ENCODE peak calls at places on chromosomes 2 and 18, in eight cellular contexts. B is sciatic nerve; C is AG09319; U is anterior cingulate cortex; E is activated naive CD8-positive, alpha-beta T cell treated with anti-CD3 and anti-CD28 coated beads, Interleukin-2, amount 50 U/mL, for 16 hours; R is activated CD8-positive, alpha-beta memory T cell treated with anti-CD3 and anti-CD28 coated beads, Interleukin-2, amount 10 ng/mL, durations not matched to agents 7 days and 5 days; J is hypothalamus; L is GF-D8. N is an unnamed sample.

GRCh38 chr2:70247364-70248144 is 874 bp downstream of the TIA1 start:
- DNase-seq in E (no peak), U (no peak), R (no peak), C (no peak), J (no peak), L (no peak), B (no peak), N (no peak)

GRCh38 chr2:236647621-236648020 is 78.0 kb downstream of the ACKR3 start:
- DNase-seq in U (no peak), C (no peak), B (no peak), J (no peak), R (no peak), L (no peak), E (no peak), N (peak; percentile 6)

GRCh38 chr18:4252840-4253239 is 202.3 kb downstream of the DLGAP1 start:
- DNase-seq in R (no peak), L (no peak), U (no peak), J (no peak), C (no peak), B (no peak), E (no peak), N (no peak)

GRCh38 chr18:54608008-54608642 is 17.1 kb downstream of the DYNAP start:
- DNase-seq in L (no peak), R (no peak), U (no peak), J (no peak), B (no peak), E (no peak), C (peak; percentile 2), N (no peak)

GRCh38 chr2:174974131-174974530 is 31.1 kb downstream of the CHN1 start:
- DNase-seq in B (no peak), U (no peak), J (no peak), R (no peak), E (no peak), L (no peak), C (no peak), N (no peak)

GRCh38 chr2:9002313-9002636 is 1.2 kb downstream of the MBOAT2 start:
- DNase-seq in J (no peak), U (no peak), L (no peak), B (no peak), C (no peak), E (no peak), R (no peak), N (no peak)

GRCh38 chr2:14678754-14679153 is 46.2 kb downstream of the LRATD1 start:
- DNase-seq in U (no peak), B (no peak), E (no peak), C (no peak), R (no peak), J (no peak), L (no peak), N (no peak)

GRCh38 chr2:67393237-67393636 is 3.9 kb upstream of the ETAA1 start:
- DNase-seq in B (no peak), U (no peak), J (no peak), L (no peak), R (no peak), C (no peak), E (no peak), N (no peak)

GRCh38 chr2:171762879-171763573 is 75.8 kb downstream of the DYNC1I2 start:
- DNase-seq in E (no peak), L (no peak), C (no peak), R (no peak), J (no peak), B (no peak), U (no peak), N (no peak)

GRCh38 chr18:76546282-76546572 is 51.2 kb upstream of the ZNF516 start:
- DNase-seq in L (no peak), R (no peak), E (no peak), U (no peak), J (no peak), B (no peak), C (no peak), N (no peak)

GRCh38 chr2:160376576-160376975 is 117.0 kb downstream of the RBMS1 start:
- DNase-seq in E (no peak), B (no peak), R (no peak), U (no peak), L (no peak), J (no peak), C (no peak), N (no peak)

GRCh38 chr2:68577183-68577582 is 66.2 kb upstream of the PROKR1 start:
- DNase-seq in U (no peak), C (no peak), E (no peak), J (no peak), L (no peak), B (no peak), R (no peak), N (no peak)

GRCh38 chr2:173119069-173119807 is 43.6 kb downstream of the MAP3K20 start:
- DNase-seq in B (no peak), J (no peak), R (no peak), U (no peak), C (no peak), L (no peak), E (no peak), N (no peak)

GRCh38 chr2:28355521-28356094 is 37.0 kb upstream of the FOSL2 start:
- DNase-seq in R (no peak), C (no peak), E (no peak), J (no peak), L (no peak), B (peak; percentile 79), U (no peak), N (no peak)

GRCh38 chr2:226123307-226123706 is 676.3 kb downstream of the IRS1 start:
- DNase-seq in U (no peak), B (no peak), E (no peak), L (no peak), J (no peak), C (no peak), R (no peak), N (no peak)

GRCh38 chr2:54809814-54810213 is 86.4 kb downstream of the EML6 start:
- DNase-seq in B (no peak), L (no peak), J (no peak), C (no peak), E (no peak), U (no peak), R (no peak), N (no peak)

GRCh38 chr2:178650554-178650953 is 156.7 kb downstream of the TTN start:
- DNase-seq in U (no peak), C (no peak), E (no peak), R (no peak), J (no peak), L (no peak), B (no peak), N (no peak)

GRCh38 chr2:23596316-23596885 is 211.4 kb downstream of the KLHL29 start:
- DNase-seq in B (no peak), L (no peak), C (no peak), J (no peak), E (no peak), R (no peak), U (no peak), N (no peak)

GRCh38 chr2:182015334-182016109 is 29.9 kb downstream of the PPP1R1C start:
- DNase-seq in C (no peak), E (no peak), R (no peak), U (no peak), B (no peak), L (no peak), J (no peak), N (no peak)

GRCh38 chr2:143901185-143901842 is 618.6 kb downstream of the ZEB2 start:
- DNase-seq in C (peak; percentile 8), U (no peak), R (no peak), E (no peak), B (no peak), L (no peak), J (no peak), N (no peak)

GRCh38 chr18:62409821-62410220 is 84.7 kb downstream of the TNFRSF11A start:
- DNase-seq in B (no peak), L (no peak), U (no peak), J (no peak), R (no peak), E (no peak), C (no peak), N (no peak)

GRCh38 chr2:107405261-107405660 is 421.4 kb upstream of the RGPD4 start:
- DNase-seq in J (no peak), E (no peak), L (no peak), R (no peak), B (no peak), U (no peak), C (no peak), N (no peak)

GRCh38 chr18:42801706-42802105 is 313.8 kb downstream of the RIT2 start:
- DNase-seq in U (no peak), B (no peak), R (no peak), C (no peak), L (no peak), J (no peak), E (no peak), N (no peak)

GRCh38 chr18:37144921-37145320 is 316.0 kb downstream of the KIAA1328 start:
- DNase-seq in J (no peak), C (no peak), L (no peak), U (no peak), E (no peak), B (no peak), R (no peak), N (no peak)

GRCh38 chr2:71389379-71390072 is 57.9 kb downstream of the ZNF638 start:
- DNase-seq in R (no peak), J (no peak), E (no peak), C (no peak), U (peak; percentile 64), B (no peak), L (no peak), N (no peak)

GRCh38 chr18:10278265-10278664 is 176.2 kb upstream of the APCDD1 start:
- DNase-seq in B (no peak), U (no peak), E (no peak), L (no peak), R (no peak), C (no peak), J (no peak), N (no peak)